ENCODE peak calls at places on chromosomes 1 and 21, in seven cellular contexts. One of them, this sample, is unnamed.
A peak's percentile ranks its signal among the peaks of the same experiment; 100 is the strongest.

GRCh38 chr1:224245188-224245587 is 62.1 kb downstream of the DEGS1 start:
- DNase-seq in neuronal stem cell: no peak
- DNase-seq in IMR-90: peak; percentile 55
- DNase-seq in H9: no peak
- DNase-seq in trophoblast cell: no peak
- DNase-seq in H1: no peak
- DNase-seq in mesenchymal stem cell: peak; percentile 46
- DNase-seq in this sample: no peak

GRCh38 chr21:38434913-38435533 is 63.3 kb downstream of the ERG start:
- DNase-seq in neuronal stem cell: no peak
- DNase-seq in IMR-90: peak; percentile 34
- DNase-seq in H9: no peak
- DNase-seq in trophoblast cell: no peak
- DNase-seq in H1: no peak
- DNase-seq in mesenchymal stem cell: peak; percentile 57
- DNase-seq in this sample: no peak

GRCh38 chr1:235597867-235598553 is 51.6 kb downstream of the GNG4 start:
- DNase-seq in neuronal stem cell: no peak
- DNase-seq in IMR-90: peak; percentile 62
- DNase-seq in H9: no peak
- DNase-seq in trophoblast cell: peak; percentile 15
- DNase-seq in H1: no peak
- DNase-seq in mesenchymal stem cell: peak; percentile 55
- DNase-seq in this sample: peak; percentile 77

GRCh38 chr1:245698116-245698515 is 543.3 kb downstream of the KIF26B start:
- DNase-seq in neuronal stem cell: no peak
- DNase-seq in IMR-90: no peak
- DNase-seq in H9: no peak
- DNase-seq in trophoblast cell: no peak
- DNase-seq in H1: no peak
- DNase-seq in mesenchymal stem cell: no peak
- DNase-seq in this sample: no peak

GRCh38 chr1:54124472-54124871 is 28.3 kb downstream of the CDCP2 start:
- DNase-seq in neuronal stem cell: no peak
- DNase-seq in IMR-90: no peak
- DNase-seq in H9: no peak
- DNase-seq in trophoblast cell: no peak
- DNase-seq in H1: no peak
- DNase-seq in mesenchymal stem cell: no peak
- DNase-seq in this sample: no peak

GRCh38 chr1:37650721-37651120 is 16.0 kb upstream of the RSPO1 start:
- DNase-seq in neuronal stem cell: no peak
- DNase-seq in IMR-90: no peak
- DNase-seq in H9: no peak
- DNase-seq in trophoblast cell: no peak
- DNase-seq in H1: no peak
- DNase-seq in mesenchymal stem cell: no peak
- DNase-seq in this sample: no peak

GRCh38 chr1:11981378-11982009 is 1.2 kb downstream of the MFN2 start:
- DNase-seq in neuronal stem cell: no peak
- DNase-seq in IMR-90: no peak
- DNase-seq in H9: no peak
- DNase-seq in trophoblast cell: no peak
- DNase-seq in H1: no peak
- DNase-seq in mesenchymal stem cell: no peak
- DNase-seq in this sample: no peak

GRCh38 chr1:18300376-18300775 is 180.4 kb upstream of the KLHDC7A start:
- DNase-seq in neuronal stem cell: no peak
- DNase-seq in IMR-90: no peak
- DNase-seq in H9: no peak
- DNase-seq in trophoblast cell: peak; percentile 67
- DNase-seq in H1: no peak
- DNase-seq in mesenchymal stem cell: no peak
- DNase-seq in this sample: peak; percentile 75

GRCh38 chr1:84847253-84848247 is 45.5 kb downstream of the LPAR3 start:
- DNase-seq in neuronal stem cell: no peak
- DNase-seq in IMR-90: peak; percentile 96
- DNase-seq in H9: no peak
- DNase-seq in trophoblast cell: peak; percentile 32
- DNase-seq in H1: no peak
- DNase-seq in mesenchymal stem cell: peak; percentile 94
- DNase-seq in this sample: peak; percentile 10

GRCh38 chr1:92749024-92749634 is 35.8 kb downstream of the EVI5 start:
- DNase-seq in neuronal stem cell: peak; percentile 11
- DNase-seq in IMR-90: peak; percentile 75
- DNase-seq in H9: peak; percentile 44
- DNase-seq in trophoblast cell: no peak
- DNase-seq in H1: no peak
- DNase-seq in mesenchymal stem cell: peak; percentile 55
- DNase-seq in this sample: peak; percentile 76

GRCh38 chr1:2588661-2589330 is 2.2 kb downstream of the PRXL2B start:
- DNase-seq in neuronal stem cell: no peak
- DNase-seq in IMR-90: no peak
- DNase-seq in H9: no peak
- DNase-seq in trophoblast cell: no peak
- DNase-seq in H1: no peak
- DNase-seq in mesenchymal stem cell: no peak
- DNase-seq in this sample: no peak

GRCh38 chr1:67372898-67373297 is 57.3 kb downstream of the SERBP1 start:
- DNase-seq in neuronal stem cell: no peak
- DNase-seq in IMR-90: no peak
- DNase-seq in H9: no peak
- DNase-seq in trophoblast cell: no peak
- DNase-seq in H1: no peak
- DNase-seq in mesenchymal stem cell: no peak
- DNase-seq in this sample: no peak

GRCh38 chr1:1778827-1779675 is 781 bp upstream of the NADK start:
- DNase-seq in neuronal stem cell: peak; percentile 41
- DNase-seq in IMR-90: no peak
- DNase-seq in H9: peak; percentile 89
- DNase-seq in trophoblast cell: peak; percentile 95
- DNase-seq in H1: peak; percentile 47
- DNase-seq in mesenchymal stem cell: peak; percentile 29
- DNase-seq in this sample: peak; percentile 89

GRCh38 chr1:7379445-7379971 is 391.6 kb upstream of the VAMP3 start:
- DNase-seq in neuronal stem cell: peak; percentile 51
- DNase-seq in IMR-90: peak; percentile 83
- DNase-seq in H9: peak; percentile 75
- DNase-seq in trophoblast cell: no peak
- DNase-seq in H1: no peak
- DNase-seq in mesenchymal stem cell: peak; percentile 73
- DNase-seq in this sample: peak; percentile 72

GRCh38 chr21:45019076-45019886 is 55.1 kb upstream of the ADARB1 start:
- DNase-seq in neuronal stem cell: no peak
- DNase-seq in IMR-90: no peak
- DNase-seq in H9: no peak
- DNase-seq in trophoblast cell: no peak
- DNase-seq in H1: no peak
- DNase-seq in mesenchymal stem cell: peak; percentile 53
- DNase-seq in this sample: peak; percentile 40

GRCh38 chr1:4687943-4688342 is 33.5 kb downstream of the AJAP1 start:
- DNase-seq in neuronal stem cell: no peak
- DNase-seq in IMR-90: no peak
- DNase-seq in H9: no peak
- DNase-seq in trophoblast cell: no peak
- DNase-seq in H1: no peak
- DNase-seq in mesenchymal stem cell: no peak
- DNase-seq in this sample: no peak

GRCh38 chr1:113818585-113818984 is 6.3 kb upstream of the RSBN1 start:
- DNase-seq in neuronal stem cell: no peak
- DNase-seq in IMR-90: no peak
- DNase-seq in H9: no peak
- DNase-seq in trophoblast cell: no peak
- DNase-seq in H1: no peak
- DNase-seq in mesenchymal stem cell: no peak
- DNase-seq in this sample: peak; percentile 22
- H4K8ac ChIP-seq in neuronal stem cell: no peak overlapping the region
- H4K8ac ChIP-seq in IMR-90: no peak overlapping the region
- H4K8ac ChIP-seq in H9: no peak overlapping the region
- H4K8ac ChIP-seq in trophoblast cell: no peak overlapping the region
- H4K8ac ChIP-seq in H1: no peak overlapping the region
- H4K8ac ChIP-seq in mesenchymal stem cell: no peak overlapping the region
- H4K8ac ChIP-seq in this sample: no peak overlapping the region

GRCh38 chr1:23167353-23168078 is 1.1 kb downstream of the LUZP1 start:
- DNase-seq in neuronal stem cell: peak; percentile 77
- DNase-seq in IMR-90: peak; percentile 64
- DNase-seq in H9: peak; percentile 46
- DNase-seq in trophoblast cell: peak; percentile 78
- DNase-seq in H1: no peak
- DNase-seq in mesenchymal stem cell: peak; percentile 83
- DNase-seq in this sample: peak; percentile 83

GRCh38 chr1:23168462-23169218 is at the start of gene LUZP1:
- DNase-seq in neuronal stem cell: peak; percentile 92
- DNase-seq in IMR-90: peak; percentile 86
- DNase-seq in H9: peak; percentile 87
- DNase-seq in trophoblast cell: peak; percentile 72
- DNase-seq in H1: peak; percentile 73
- DNase-seq in mesenchymal stem cell: peak; percentile 89
- DNase-seq in this sample: peak; percentile 87

GRCh38 chr1:23168079-23168461 is 586 bp downstream of the LUZP1 start:
- DNase-seq in neuronal stem cell: no peak
- DNase-seq in IMR-90: no peak
- DNase-seq in H9: peak; percentile 36
- DNase-seq in trophoblast cell: no peak
- DNase-seq in H1: no peak
- DNase-seq in mesenchymal stem cell: no peak
- DNase-seq in this sample: no peak

GRCh38 chr1:23169219-23169575 is 541 bp upstream of the LUZP1 start:
- DNase-seq in neuronal stem cell: no peak
- DNase-seq in IMR-90: no peak
- DNase-seq in H9: no peak
- DNase-seq in trophoblast cell: no peak
- DNase-seq in H1: no peak
- DNase-seq in mesenchymal stem cell: no peak
- DNase-seq in this sample: no peak

GRCh38 chr1:23166854-23167253 is 1.8 kb downstream of the LUZP1 start:
- DNase-seq in neuronal stem cell: no peak
- DNase-seq in IMR-90: no peak
- DNase-seq in H9: no peak
- DNase-seq in trophoblast cell: no peak
- DNase-seq in H1: no peak
- DNase-seq in mesenchymal stem cell: no peak
- DNase-seq in this sample: no peak
- H3K23ac ChIP-seq in neuronal stem cell: no peak overlapping the region
- H3K23ac ChIP-seq in IMR-90: peak overlapping the region; percentile 41
- H3K23ac ChIP-seq in H9: no peak overlapping the region
- H3K23ac ChIP-seq in trophoblast cell: no peak overlapping the region
- H3K23ac ChIP-seq in H1: no peak overlapping the region
- H3K23ac ChIP-seq in mesenchymal stem cell: no peak overlapping the region
- H3K23ac ChIP-seq in this sample: no peak overlapping the region

GRCh38 chr1:110478241-110478640 is 27.3 kb downstream of the PROK1 start:
- DNase-seq in neuronal stem cell: no peak
- DNase-seq in IMR-90: no peak
- DNase-seq in H9: no peak
- DNase-seq in trophoblast cell: no peak
- DNase-seq in H1: no peak
- DNase-seq in mesenchymal stem cell: no peak
- DNase-seq in this sample: no peak

GRCh38 chr1:110475358-110476027 is 24.5 kb downstream of the PROK1 start:
- DNase-seq in neuronal stem cell: no peak
- DNase-seq in IMR-90: no peak
- DNase-seq in H9: peak; percentile 77
- DNase-seq in trophoblast cell: peak; percentile 10
- DNase-seq in H1: no peak
- DNase-seq in mesenchymal stem cell: no peak
- DNase-seq in this sample: peak; percentile 85

GRCh38 chr1:110477445-110477957 is 26.6 kb downstream of the PROK1 start:
- DNase-seq in neuronal stem cell: no peak
- DNase-seq in IMR-90: no peak
- DNase-seq in H9: peak; percentile 75
- DNase-seq in trophoblast cell: no peak
- DNase-seq in H1: no peak
- DNase-seq in mesenchymal stem cell: no peak
- DNase-seq in this sample: peak; percentile 57

GRCh38 chr1:110476028-110476765 is 25.2 kb downstream of the PROK1 start:
- DNase-seq in neuronal stem cell: no peak
- DNase-seq in IMR-90: no peak
- DNase-seq in H9: no peak
- DNase-seq in trophoblast cell: peak; percentile 10
- DNase-seq in H1: no peak
- DNase-seq in mesenchymal stem cell: peak; percentile 18
- DNase-seq in this sample: no peak

GRCh38 chr1:110477041-110477440 is 26.1 kb downstream of the PROK1 start:
- DNase-seq in neuronal stem cell: no peak
- DNase-seq in IMR-90: peak; percentile 87
- DNase-seq in H9: no peak
- DNase-seq in trophoblast cell: peak; percentile 54
- DNase-seq in H1: no peak
- DNase-seq in mesenchymal stem cell: peak; percentile 44
- DNase-seq in this sample: peak; percentile 46
- H4K8ac ChIP-seq in neuronal stem cell: no peak overlapping the region
- H4K8ac ChIP-seq in IMR-90: no peak overlapping the region
- H4K8ac ChIP-seq in H9: no peak overlapping the region
- H4K8ac ChIP-seq in trophoblast cell: no peak overlapping the region
- H4K8ac ChIP-seq in H1: no peak overlapping the region
- H4K8ac ChIP-seq in mesenchymal stem cell: no peak overlapping the region
- H4K8ac ChIP-seq in this sample: no peak overlapping the region

GRCh38 chr1:164452549-164452948 is 106.4 kb upstream of the PBX1 start:
- DNase-seq in neuronal stem cell: no peak
- DNase-seq in IMR-90: no peak
- DNase-seq in H9: no peak
- DNase-seq in trophoblast cell: no peak
- DNase-seq in H1: no peak
- DNase-seq in mesenchymal stem cell: no peak
- DNase-seq in this sample: no peak
- H3K23ac ChIP-seq in neuronal stem cell: no peak overlapping the region
- H3K23ac ChIP-seq in IMR-90: no peak overlapping the region
- H3K23ac ChIP-seq in H9: no peak overlapping the region
- H3K23ac ChIP-seq in trophoblast cell: no peak overlapping the region
- H3K23ac ChIP-seq in H1: no peak overlapping the region
- H3K23ac ChIP-seq in mesenchymal stem cell: no peak overlapping the region
- H3K23ac ChIP-seq in this sample: no peak overlapping the region

GRCh38 chr1:210298296-210298695 is 30.4 kb upstream of the HHAT start:
- DNase-seq in neuronal stem cell: no peak
- DNase-seq in IMR-90: no peak
- DNase-seq in H9: no peak
- DNase-seq in trophoblast cell: no peak
- DNase-seq in H1: no peak
- DNase-seq in mesenchymal stem cell: no peak
- DNase-seq in this sample: no peak

GRCh38 chr1:210301254-210301955 is 27.3 kb upstream of the HHAT start:
- DNase-seq in neuronal stem cell: no peak
- DNase-seq in IMR-90: no peak
- DNase-seq in H9: no peak
- DNase-seq in trophoblast cell: no peak
- DNase-seq in H1: no peak
- DNase-seq in mesenchymal stem cell: no peak
- DNase-seq in this sample: no peak

GRCh38 chr1:210299501-210299900 is 29.2 kb upstream of the HHAT start:
- DNase-seq in neuronal stem cell: no peak
- DNase-seq in IMR-90: no peak
- DNase-seq in H9: no peak
- DNase-seq in trophoblast cell: peak; percentile 11
- DNase-seq in H1: no peak
- DNase-seq in mesenchymal stem cell: no peak
- DNase-seq in this sample: peak; percentile 55

GRCh38 chr1:210296682-210297081 is 32.0 kb upstream of the HHAT start:
- DNase-seq in neuronal stem cell: no peak
- DNase-seq in IMR-90: no peak
- DNase-seq in H9: no peak
- DNase-seq in trophoblast cell: no peak
- DNase-seq in H1: no peak
- DNase-seq in mesenchymal stem cell: no peak
- DNase-seq in this sample: no peak

GRCh38 chr1:210298936-210299335 is 29.8 kb upstream of the HHAT start:
- DNase-seq in neuronal stem cell: no peak
- DNase-seq in IMR-90: no peak
- DNase-seq in H9: no peak
- DNase-seq in trophoblast cell: no peak
- DNase-seq in H1: no peak
- DNase-seq in mesenchymal stem cell: peak; percentile 26
- DNase-seq in this sample: no peak
- H4K8ac ChIP-seq in neuronal stem cell: no peak overlapping the region
- H4K8ac ChIP-seq in IMR-90: no peak overlapping the region
- H4K8ac ChIP-seq in H9: no peak overlapping the region
- H4K8ac ChIP-seq in trophoblast cell: no peak overlapping the region
- H4K8ac ChIP-seq in H1: no peak overlapping the region
- H4K8ac ChIP-seq in mesenchymal stem cell: no peak overlapping the region
- H4K8ac ChIP-seq in this sample: no peak overlapping the region

This sample was measured in mesendoderm.